ENCODE peak calls at places on chromosome 18, in four cellular contexts. One of them, this sample, is unnamed.
A peak's percentile ranks its signal among the peaks of the same experiment; 100 is the strongest.

GRCh38 chr18:76445275-76445674 is 49.8 kb downstream of the ZNF516 start:
- DNase-seq in WTC11: no peak
- DNase-seq in A549: peak; percentile 9
- DNase-seq in thoracic aorta: no peak
- DNase-seq in this sample: no peak

GRCh38 chr18:55331301-55331700 is 256.7 kb downstream of the TCF4 start:
- DNase-seq in WTC11: no peak
- DNase-seq in A549: no peak
- DNase-seq in thoracic aorta: no peak
- DNase-seq in this sample: no peak

GRCh38 chr18:57791192-57791591 is 11.9 kb downstream of the ATP8B1 start:
- DNase-seq in WTC11: no peak
- DNase-seq in A549: no peak
- DNase-seq in thoracic aorta: no peak
- DNase-seq in this sample: no peak

GRCh38 chr18:50706199-50706598 is 113.6 kb downstream of the MRO start:
- DNase-seq in WTC11: no peak
- DNase-seq in A549: no peak
- DNase-seq in thoracic aorta: no peak
- DNase-seq in this sample: no peak

GRCh38 chr18:76378526-76379215 is 116.4 kb downstream of the ZNF516 start:
- DNase-seq in WTC11: no peak
- DNase-seq in A549: no peak
- DNase-seq in thoracic aorta: no peak
- DNase-seq in this sample: no peak

GRCh38 chr18:79912409-79912991 is 39.0 kb downstream of the SLC66A2 start:
- DNase-seq in WTC11: no peak
- DNase-seq in A549: no peak
- DNase-seq in thoracic aorta: no peak
- DNase-seq in this sample: peak; percentile 12

GRCh38 chr18:27839141-27839540 is 337.8 kb downstream of the CDH2 start:
- DNase-seq in WTC11: no peak
- DNase-seq in A549: peak; percentile 27
- DNase-seq in thoracic aorta: no peak
- DNase-seq in this sample: no peak

GRCh38 chr18:13105059-13105458 is 113.5 kb upstream of the LDLRAD4 start:
- DNase-seq in WTC11: no peak
- DNase-seq in A549: no peak
- DNase-seq in thoracic aorta: no peak
- DNase-seq in this sample: no peak

GRCh38 chr18:76958692-76959341 is 136.5 kb downstream of the ZNF236 start:
- DNase-seq in WTC11: no peak
- DNase-seq in A549: no peak
- DNase-seq in thoracic aorta: no peak
- DNase-seq in this sample: no peak

GRCh38 chr18:35611518-35611917 is 30.0 kb downstream of the GALNT1 start:
- DNase-seq in WTC11: no peak
- DNase-seq in A549: no peak
- DNase-seq in thoracic aorta: no peak
- DNase-seq in this sample: no peak

GRCh38 chr18:77481541-77481940 is 231.9 kb downstream of the GALR1 start:
- DNase-seq in WTC11: no peak
- DNase-seq in A549: no peak
- DNase-seq in thoracic aorta: no peak
- DNase-seq in this sample: no peak

GRCh38 chr18:33579147-33579867 is 1.3 kb downstream of the ASXL3 start:
- DNase-seq in WTC11: no peak
- DNase-seq in A549: no peak
- DNase-seq in thoracic aorta: no peak
- DNase-seq in this sample: no peak

GRCh38 chr18:70523035-70523797 is 234.4 kb downstream of the SOCS6 start:
- DNase-seq in WTC11: no peak
- DNase-seq in A549: no peak
- DNase-seq in thoracic aorta: no peak
- DNase-seq in this sample: no peak

GRCh38 chr18:79481041-79481790 is 85.5 kb downstream of the NFATC1 start:
- DNase-seq in WTC11: no peak
- DNase-seq in A549: no peak
- DNase-seq in thoracic aorta: no peak
- DNase-seq in this sample: no peak

GRCh38 chr18:10927980-10928605 is 221.3 kb downstream of the PIEZO2 start:
- DNase-seq in WTC11: no peak
- DNase-seq in A549: no peak
- DNase-seq in thoracic aorta: no peak
- DNase-seq in this sample: no peak

GRCh38 chr18:50523165-50523564 is 36.7 kb upstream of the MAPK4 start:
- DNase-seq in WTC11: no peak
- DNase-seq in A549: no peak
- DNase-seq in thoracic aorta: no peak
- DNase-seq in this sample: no peak

GRCh38 chr18:3305354-3305762 is 43.4 kb downstream of the MYL12B start:
- DNase-seq in WTC11: no peak
- DNase-seq in A549: no peak
- DNase-seq in thoracic aorta: no peak
- DNase-seq in this sample: no peak

GRCh38 chr18:50444539-50444938 is 69.7 kb downstream of the SKA1 start:
- DNase-seq in WTC11: no peak
- DNase-seq in A549: no peak
- DNase-seq in thoracic aorta: no peak
- DNase-seq in this sample: no peak

GRCh38 chr18:35746826-35747339 is 165.3 kb downstream of the GALNT1 start:
- DNase-seq in WTC11: no peak
- DNase-seq in A549: no peak
- DNase-seq in thoracic aorta: no peak
- DNase-seq in this sample: no peak

GRCh38 chr18:62767321-62767720 is 52.0 kb downstream of the PHLPP1 start:
- DNase-seq in WTC11: no peak
- DNase-seq in A549: no peak
- DNase-seq in thoracic aorta: no peak
- DNase-seq in this sample: no peak

GRCh38 chr18:56635007-56635406 is 3.4 kb downstream of the TXNL1 start:
- DNase-seq in WTC11: no peak
- DNase-seq in A549: no peak
- DNase-seq in thoracic aorta: no peak
- DNase-seq in this sample: no peak

GRCh38 chr18:48462510-48462909 is 53.3 kb upstream of the ZBTB7C start:
- DNase-seq in WTC11: no peak
- DNase-seq in A549: no peak
- DNase-seq in thoracic aorta: no peak
- DNase-seq in this sample: no peak

GRCh38 chr18:42048150-42048549 is 93.1 kb downstream of the PIK3C3 start:
- DNase-seq in WTC11: no peak
- DNase-seq in A549: no peak
- DNase-seq in thoracic aorta: no peak
- DNase-seq in this sample: no peak

GRCh38 chr18:51235011-51235789 is 37.7 kb upstream of the MEX3C start:
- DNase-seq in WTC11: no peak
- DNase-seq in A549: peak; percentile 55
- DNase-seq in thoracic aorta: no peak
- DNase-seq in this sample: no peak

GRCh38 chr18:55048892-55049291 is 89.6 kb upstream of the CCDC68 start:
- DNase-seq in WTC11: no peak
- DNase-seq in A549: peak; percentile 6
- DNase-seq in thoracic aorta: no peak
- DNase-seq in this sample: no peak

GRCh38 chr18:3246636-3247242 is 862 bp upstream of the MYL12A start:
- DNase-seq in WTC11: no peak
- DNase-seq in A549: no peak
- DNase-seq in thoracic aorta: no peak
- DNase-seq in this sample: peak; percentile 37

GRCh38 chr18:76260941-76261472 is 234.0 kb downstream of the ZNF516 start:
- DNase-seq in WTC11: peak; percentile 30
- DNase-seq in A549: no peak
- DNase-seq in thoracic aorta: no peak
- DNase-seq in this sample: no peak

GRCh38 chr18:37400832-37401231 is 164.8 kb downstream of the CELF4 start:
- DNase-seq in WTC11: no peak
- DNase-seq in A549: no peak
- DNase-seq in thoracic aorta: no peak
- DNase-seq in this sample: no peak

GRCh38 chr18:58438161-58438983 is 190.5 kb downstream of the ALPK2 start:
- DNase-seq in WTC11: no peak
- DNase-seq in A549: no peak
- DNase-seq in thoracic aorta: no peak
- DNase-seq in this sample: no peak

GRCh38 chr18:62420513-62421209 is 95.6 kb downstream of the TNFRSF11A start:
- DNase-seq in WTC11: no peak
- DNase-seq in A549: peak; percentile 69
- DNase-seq in thoracic aorta: no peak
- DNase-seq in this sample: no peak

GRCh38 chr18:31606265-31606664 is 14.6 kb downstream of the TTR start:
- DNase-seq in WTC11: no peak
- DNase-seq in A549: no peak
- DNase-seq in thoracic aorta: no peak
- DNase-seq in this sample: no peak

GRCh38 chr18:58827425-58827824 is 37.3 kb upstream of the ZNF532 start:
- DNase-seq in WTC11: no peak
- DNase-seq in A549: no peak
- DNase-seq in thoracic aorta: no peak
- DNase-seq in this sample: no peak

GRCh38 chr18:10035306-10035991 is 121.6 kb downstream of the VAPA start:
- DNase-seq in WTC11: no peak
- DNase-seq in A549: no peak
- DNase-seq in thoracic aorta: no peak
- DNase-seq in this sample: no peak

GRCh38 chr18:74137920-74138538 is 9.6 kb downstream of the FBXO15 start:
- DNase-seq in WTC11: no peak
- DNase-seq in A549: no peak
- DNase-seq in thoracic aorta: no peak
- DNase-seq in this sample: no peak

DNA sequence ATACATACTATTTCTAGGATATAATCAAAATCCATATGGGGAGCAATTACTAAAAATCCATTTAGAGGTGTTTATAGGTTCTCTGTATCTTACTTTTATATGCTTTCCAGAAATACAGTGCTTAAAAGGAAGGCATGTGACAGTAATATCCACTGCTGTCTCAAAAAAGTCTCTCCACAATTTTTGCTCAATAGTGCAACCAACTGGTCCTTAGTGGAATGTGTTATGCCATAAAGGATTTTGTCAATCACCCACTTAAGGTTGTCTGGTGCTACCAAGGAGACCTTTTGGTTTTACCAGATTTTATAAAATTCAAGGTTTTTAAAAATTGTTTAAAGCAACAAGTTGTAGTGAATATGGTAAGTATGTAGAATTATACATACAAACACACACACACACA is 328.5 kb upstream of the DSEL start:
- DNase-seq in WTC11: no peak
- DNase-seq in A549: no peak
- DNase-seq in thoracic aorta: no peak
- DNase-seq in this sample: no peak
- TF ChIP-seq CTCF in WTC11: no peak
- TF ChIP-seq CTCF in A549: no peak
- TF ChIP-seq CTCF in thoracic aorta: no peak
- TF ChIP-seq CTCF in this sample: no peak

GRCh38 chr18:6222271-6222670 is 192.4 kb downstream of the L3MBTL4 start:
- DNase-seq in WTC11: no peak
- DNase-seq in A549: no peak
- DNase-seq in thoracic aorta: no peak
- DNase-seq in this sample: no peak

GRCh38 chr18:6221602-6222014 is 193.1 kb downstream of the L3MBTL4 start:
- DNase-seq in WTC11: no peak
- DNase-seq in A549: no peak
- DNase-seq in thoracic aorta: no peak
- DNase-seq in this sample: no peak

GRCh38 chr18:6220129-6220528 is 194.6 kb downstream of the L3MBTL4 start:
- DNase-seq in WTC11: no peak
- DNase-seq in A549: no peak
- DNase-seq in thoracic aorta: no peak
- DNase-seq in this sample: no peak

GRCh38 chr18:6215888-6216287 is 198.8 kb downstream of the L3MBTL4 start:
- DNase-seq in WTC11: no peak
- DNase-seq in A549: no peak
- DNase-seq in thoracic aorta: no peak
- DNase-seq in this sample: no peak

DNA sequence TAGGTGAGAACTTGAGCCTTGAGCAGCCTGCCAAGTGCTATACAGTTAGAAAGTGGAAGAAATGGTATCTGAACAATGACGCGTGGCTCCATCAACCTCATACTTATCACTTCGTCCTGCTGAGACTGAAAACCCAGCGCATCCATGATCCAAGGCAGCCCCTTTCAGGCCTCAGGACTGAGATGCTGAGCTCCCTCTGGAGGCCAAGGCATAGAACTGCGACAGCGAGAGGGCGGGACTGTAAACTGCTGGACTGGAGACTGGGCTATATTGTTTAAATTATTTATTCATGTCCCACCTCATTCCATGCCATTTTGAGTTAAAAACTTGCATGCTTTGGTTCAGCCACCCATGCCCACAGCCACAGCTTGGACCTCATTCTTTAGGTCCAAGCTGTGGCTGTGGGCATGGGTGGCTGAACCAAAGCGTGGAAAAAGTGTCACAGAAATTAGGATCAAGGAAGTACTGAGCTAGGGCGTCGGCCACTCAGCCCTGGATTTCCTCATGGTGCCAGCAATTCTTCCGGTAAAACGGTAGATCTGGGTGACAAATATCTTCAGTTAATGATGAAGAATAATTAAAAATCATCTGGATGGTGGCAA is 195.5 kb downstream of the L3MBTL4 start:
- DNase-seq in WTC11: peak; percentile 77
- DNase-seq in A549: peak; percentile 2
- DNase-seq in thoracic aorta: no peak
- DNase-seq in this sample: no peak
- TF ChIP-seq CTCF in WTC11: peak; percentile 73
- TF ChIP-seq CTCF in A549: peak; percentile 15
- TF ChIP-seq CTCF in thoracic aorta: no peak
- TF ChIP-seq CTCF in this sample: no peak

GRCh38 chr18:64258111-64258650 is 109.3 kb upstream of the LINC00305 start:
- DNase-seq in WTC11: no peak
- DNase-seq in A549: no peak
- DNase-seq in thoracic aorta: no peak
- DNase-seq in this sample: no peak
- TF ChIP-seq CTCF in WTC11: no peak
- TF ChIP-seq CTCF in A549: no peak
- TF ChIP-seq CTCF in thoracic aorta: no peak
- TF ChIP-seq CTCF in this sample: no peak

DNA sequence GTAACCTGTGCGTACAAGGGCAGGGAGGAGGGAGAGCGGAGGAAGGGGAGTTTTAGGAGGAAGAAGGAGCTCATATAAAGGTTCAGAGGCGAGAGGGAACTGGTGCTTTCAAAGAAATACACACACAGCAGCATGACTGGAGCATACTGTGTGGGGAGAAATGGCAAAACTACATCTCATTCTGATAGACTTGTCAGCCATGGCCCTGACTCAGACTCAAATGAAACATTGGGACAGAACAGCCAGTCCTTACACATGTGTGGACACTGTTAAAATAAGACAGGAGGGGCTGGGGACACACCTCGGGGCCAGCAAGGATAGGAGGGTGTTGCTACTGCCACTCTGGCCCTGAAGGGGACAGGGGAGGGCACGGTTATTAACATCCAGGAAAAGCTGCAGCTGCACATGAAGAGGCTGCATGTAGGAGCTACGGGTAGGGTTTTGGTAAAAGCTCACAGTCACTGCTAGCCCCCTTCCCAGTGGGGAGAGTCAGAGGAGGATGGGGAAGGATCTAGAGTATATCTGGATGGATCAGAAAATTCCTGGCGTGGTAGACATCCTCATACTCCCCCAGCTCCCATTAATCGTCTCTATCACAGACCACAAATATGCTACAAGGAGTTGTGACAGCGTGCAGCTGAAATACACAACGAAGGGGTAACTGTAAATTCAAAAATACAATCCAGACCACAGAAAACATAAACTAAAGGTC is 110.5 kb downstream of the GATA6 start:
- DNase-seq in WTC11: no peak
- DNase-seq in A549: no peak
- DNase-seq in thoracic aorta: no peak
- DNase-seq in this sample: no peak
- TF ChIP-seq CTCF in WTC11: no peak
- TF ChIP-seq CTCF in A549: no peak
- TF ChIP-seq CTCF in thoracic aorta: no peak
- TF ChIP-seq CTCF in this sample: no peak